ENCODE peak calls at places on chromosomes 7 and 10, in four cellular contexts. A, Y, X and U are unnamed samples.

GRCh38 chr7:147240468-147240867 is 1123.9 kb downstream of the CNTNAP2 start:
- DNase-seq in A (no peak), Y (no peak), X (no peak), U (no peak)

GRCh38 chr7:96174812-96175211 is 147.1 kb downstream of the SLC25A13 start:
- DNase-seq in A (no peak), Y (no peak), X (no peak), U (no peak)

GRCh38 chr10:63910806-63911205 is 389.6 kb downstream of the REEP3 start:
- DNase-seq in A (no peak), Y (no peak), X (no peak), U (no peak)

GRCh38 chr7:27898735-27899134 is 158.8 kb downstream of the TAX1BP1 start:
- DNase-seq in A (no peak), Y (no peak), X (no peak), U (no peak)

GRCh38 chr7:142445019-142445686 is 187.3 kb upstream of the PRSS58 start:
- DNase-seq in A (no peak), Y (no peak), X (no peak), U (no peak)

GRCh38 chr10:33163941-33164824 is 170.3 kb downstream of the NRP1 start:
- DNase-seq in A (no peak), Y (no peak), X (no peak), U (no peak)

GRCh38 chr10:125083576-125083920 is 76.8 kb downstream of the CTBP2 start:
- DNase-seq in A (peak), Y (peak), X (no peak), U (no peak)

GRCh38 chr10:44386546-44387052 is 1.7 kb upstream of the CXCL12 start:
- DNase-seq in A (peak), Y (peak), X (peak), U (no peak)

GRCh38 chr10:86254526-86255174 is 111.9 kb downstream of the GRID1 start:
- DNase-seq in A (no peak), Y (no peak), X (no peak), U (no peak)

GRCh38 chr7:83964318-83964717 is 230.3 kb downstream of the SEMA3A start:
- DNase-seq in A (no peak), Y (no peak), X (no peak), U (no peak)

GRCh38 chr10:119316729-119317097 is 109.3 kb downstream of the GRK5 start:
- DNase-seq in A (peak), Y (peak), X (no peak), U (no peak)

GRCh38 chr10:111113238-111113960 is 36.6 kb downstream of the ADRA2A start:
- DNase-seq in A (no peak), Y (no peak), X (no peak), U (no peak)

GRCh38 chr7:37230221-37230620 is 218.4 kb downstream of the ELMO1 start:
- DNase-seq in A (no peak), Y (peak), X (no peak), U (no peak)

GRCh38 chr10:68871105-68871711 is 29.9 kb upstream of the DDX50 start:
- DNase-seq in A (peak), Y (peak), X (no peak), U (no peak)

GRCh38 chr7:100897111-100897608 is 1.5 kb upstream of the ACHE start:
- DNase-seq in A (no peak), Y (no peak), X (peak), U (peak)

GRCh38 chr10:71873582-71874182 is 22.6 kb upstream of the PSAP start:
- DNase-seq in A (no peak), Y (no peak), X (no peak), U (no peak)

GRCh38 chr7:157475601-157476000 is 138.8 kb downstream of the DNAJB6 start:
- DNase-seq in A (no peak), Y (no peak), X (no peak), U (no peak)

GRCh38 chr7:17057143-17057509 is 175.3 kb upstream of the AGR3 start:
- DNase-seq in A (no peak), Y (no peak), X (no peak), U (no peak)

GRCh38 chr7:17060051-17060450 is 178.3 kb upstream of the AGR3 start:
- DNase-seq in A (no peak), Y (no peak), X (no peak), U (no peak)

GRCh38 chr7:17061443-17061842 is 179.7 kb upstream of the AGR3 start:
- DNase-seq in A (no peak), Y (no peak), X (no peak), U (no peak)

GRCh38 chr7:17058568-17058967 is 176.8 kb upstream of the AGR3 start:
- DNase-seq in A (peak), Y (peak), X (no peak), U (no peak)

DNA sequence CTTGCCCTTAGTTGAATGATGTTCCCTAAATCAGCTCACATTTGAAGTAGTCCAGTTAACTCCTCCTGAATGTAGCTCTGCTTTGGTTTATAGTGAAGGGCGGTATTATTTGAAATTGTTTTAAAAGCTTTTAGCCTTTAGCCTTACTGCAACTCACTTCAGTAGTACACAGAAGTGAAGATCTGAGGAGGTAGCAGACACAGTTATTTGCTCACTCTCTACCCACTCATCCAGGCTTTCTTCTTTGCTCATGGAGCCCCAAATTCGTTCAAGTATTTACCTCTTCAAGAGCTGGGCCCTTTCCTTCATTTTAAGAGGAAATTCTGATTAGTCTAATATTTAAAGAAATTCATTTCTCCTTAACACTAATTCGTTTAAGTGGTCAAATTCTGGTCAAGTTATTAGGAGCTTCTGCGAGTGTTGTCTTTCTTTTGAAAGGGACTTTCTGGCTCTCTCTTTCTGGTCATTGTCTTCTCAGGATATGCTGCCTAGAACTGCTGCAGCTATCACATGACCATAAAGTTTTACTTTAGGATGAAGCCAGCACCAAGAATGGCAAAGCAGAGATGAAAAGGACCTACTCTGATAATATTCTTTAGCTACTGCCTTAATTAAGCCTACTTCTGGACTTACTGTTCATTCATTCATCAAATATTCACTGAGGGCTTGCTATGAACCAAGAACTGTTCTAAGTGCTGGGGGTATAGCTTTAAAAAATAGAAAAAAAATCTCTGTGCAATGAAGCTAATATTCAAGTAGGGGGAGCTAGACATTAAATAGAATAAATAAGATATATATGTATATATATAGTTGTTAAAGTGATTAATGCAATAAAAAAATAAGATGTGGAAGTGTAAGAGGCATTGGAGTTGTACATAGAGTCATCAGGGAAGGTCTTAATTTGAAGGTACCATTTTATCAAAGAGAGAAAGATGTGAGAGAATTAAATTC is 180.9 kb upstream of the AGR3 start:
- DNase-seq in A (peak), Y (peak), X (no peak), U (no peak)
- TF ChIP-seq CTCF in A (peak), Y (peak), X (no peak), U (no peak)

GRCh38 chr10:131061221-131061620 is 250.3 kb downstream of the TCERG1L start:
- DNase-seq in A (no peak), Y (no peak), X (no peak), U (no peak)
- TF ChIP-seq CTCF in A (no peak), Y (no peak), X (no peak), U (no peak)

GRCh38 chr7:95092332-95092731 is 184.9 kb downstream of the PPP1R9A start:
- DNase-seq in A (no peak), Y (no peak), X (no peak), U (no peak)

GRCh38 chr7:95089916-95090315 is 182.5 kb downstream of the PPP1R9A start:
- DNase-seq in A (no peak), Y (no peak), X (no peak), U (no peak)

GRCh38 chr7:95089414-95089813 is 182.0 kb downstream of the PPP1R9A start:
- DNase-seq in A (no peak), Y (no peak), X (no peak), U (no peak)

GRCh38 chr7:95088536-95088935 is 181.1 kb downstream of the PPP1R9A start:
- DNase-seq in A (no peak), Y (no peak), X (no peak), U (no peak)
- TF ChIP-seq CTCF in A (no peak), Y (no peak), X (no peak), U (no peak)

GRCh38 chr7:30446266-30446665 is 32.3 kb downstream of the NOD1 start:
- DNase-seq in A (no peak), Y (no peak), X (no peak), U (no peak)

GRCh38 chr7:30448461-30449189 is 30.0 kb downstream of the NOD1 start:
- DNase-seq in A (no peak), Y (no peak), X (no peak), U (no peak)

GRCh38 chr7:30447466-30447865 is 31.1 kb downstream of the NOD1 start:
- DNase-seq in A (no peak), Y (no peak), X (no peak), U (no peak)

GRCh38 chr7:30450123-30450982 is 28.2 kb downstream of the NOD1 start:
- DNase-seq in A (no peak), Y (no peak), X (no peak), U (no peak)

DNA sequence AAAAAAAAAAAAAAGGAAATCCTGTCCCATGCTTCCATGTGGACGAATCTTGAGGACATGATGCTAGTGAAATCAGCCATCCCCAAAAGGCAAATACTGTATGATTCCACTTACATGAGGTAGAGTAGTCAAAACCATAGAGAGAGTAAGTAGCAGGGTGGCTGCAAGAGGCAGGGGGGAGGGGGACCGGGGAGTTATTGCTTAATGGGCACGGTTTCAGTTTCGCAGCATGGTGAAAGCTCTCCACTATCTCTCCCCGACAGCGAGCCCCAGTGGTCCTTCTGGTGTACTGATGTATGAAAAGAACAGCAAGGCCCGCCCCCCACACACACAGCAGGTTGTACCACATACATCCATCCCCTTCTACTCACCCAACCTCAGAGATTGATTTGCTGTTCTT is 32.8 kb downstream of the NOD1 start:
- DNase-seq in A (peak), Y (peak), X (peak), U (peak)
- TF ChIP-seq CTCF in A (peak), Y (peak), X (peak), U (no peak)

GRCh38 chr10:21810582-21811244 is 192.8 kb downstream of the DNAJC1 start:
- DNase-seq in A (no peak), Y (no peak), X (no peak), U (no peak)
- TF ChIP-seq CTCF in A (no peak), Y (no peak), X (no peak), U (no peak)